ENCODE peak calls at places on chromosomes 1 and 21, in eight cellular contexts. Y is BE2C, D is heart left ventricle, K is pancreas, S is IMR-90, E is hepatocyte, M is body of pancreas, L is mammary epithelial cell. W is an unnamed sample. For H3K36me3, the result is how much of the 10 kb centered on the place peaks cover.

GRCh38 chr1:171126504-171126903 is 35.8 kb downstream of the FMO3 start:
- DNase-seq in Y (no peak), E (no peak), L (no peak), K (no peak), S (no peak), D (peak), M (no peak), W (no peak)

GRCh38 chr1:12552951-12553921 is 64.8 kb downstream of the DHRS3 start:
- DNase-seq in M (no peak), S (no peak), Y (no peak), L (no peak), D (no peak), E (no peak), K (peak), W (peak)

GRCh38 chr1:30901798-30902652 is 6.5 kb downstream of the SDC3 start:
- DNase-seq in M (peak), K (no peak), S (no peak), E (no peak), D (peak), L (no peak), Y (no peak), W (peak)

GRCh38 chr21:37564341-37564923 is 197.9 kb downstream of the DYRK1A start:
- DNase-seq in D (peak), L (peak), S (peak), E (peak), K (peak), Y (peak), M (peak), W (peak)

GRCh38 chr1:101238041-101238515 is 1.3 kb downstream of the S1PR1 start:
- DNase-seq in K (no peak), L (no peak), Y (no peak), E (no peak), D (no peak), M (no peak), S (no peak), W (no peak)

GRCh38 chr1:57089855-57090254 is 124.0 kb upstream of the C8B start:
- DNase-seq in L (no peak), S (no peak), K (no peak), E (no peak), Y (no peak), M (no peak), D (peak), W (no peak)

GRCh38 chr1:115107501-115108260 is 18.4 kb upstream of the TSPAN2 start:
- DNase-seq in E (peak), K (no peak), D (no peak), M (no peak), L (no peak), Y (no peak), S (peak), W (no peak)

GRCh38 chr1:55259906-55260608 is 44.9 kb upstream of the USP24 start:
- DNase-seq in L (no peak), D (no peak), M (no peak), Y (no peak), S (no peak), E (no peak), K (no peak), W (no peak)

GRCh38 chr1:228689255-228689654 is 46.0 kb upstream of the RHOU start:
- DNase-seq in D (no peak), L (no peak), M (no peak), Y (no peak), S (no peak), E (no peak), K (no peak), W (no peak)

GRCh38 chr1:24452922-24453481 is 37.4 kb downstream of the NIPAL3 start:
- DNase-seq in M (no peak), L (no peak), Y (no peak), S (peak), D (no peak), E (no peak), K (no peak), W (no peak)
- H3K36me3 ChIP-seq in M (under half), L (under half), Y (under half), S (under half), D (under half), E (under half), K (under half), W (under half)

GRCh38 chr1:200564319-200564718 is 56.2 kb downstream of the KIF14 start:
- DNase-seq in E (no peak), Y (no peak), M (no peak), D (no peak), L (no peak), S (no peak), K (no peak), W (no peak)

GRCh38 chr1:200558866-200559459 is 61.6 kb downstream of the KIF14 start:
- DNase-seq in L (peak), Y (peak), S (peak), E (peak), K (no peak), M (no peak), D (no peak), W (no peak)

GRCh38 chr1:200556005-200556404 is 64.5 kb downstream of the KIF14 start:
- DNase-seq in Y (no peak), D (no peak), S (peak), E (no peak), K (no peak), L (no peak), M (no peak), W (no peak)

DNA sequence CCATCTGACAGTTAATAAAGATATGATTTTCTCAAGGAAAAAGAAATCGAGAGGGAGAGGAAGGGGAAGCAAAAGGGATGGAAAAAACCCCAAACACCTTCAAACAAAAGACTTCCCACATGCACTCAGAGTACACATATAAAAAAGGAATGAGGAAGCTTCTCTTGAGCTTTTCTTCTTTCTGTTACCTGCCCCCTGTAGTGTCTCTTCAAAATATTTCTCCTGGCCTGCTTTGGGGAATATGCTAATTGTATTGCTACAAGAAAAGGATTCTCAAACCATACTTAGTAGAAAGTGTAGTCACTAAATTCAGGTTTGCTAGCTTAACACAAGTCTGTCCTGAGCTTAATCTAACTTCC is 58.7 kb downstream of the KIF14 start:
- DNase-seq in M (no peak), S (no peak), E (no peak), K (no peak), L (no peak), D (no peak), Y (no peak), W (no peak)
- TF ChIP-seq CTCF in M (no peak), S (no peak), E (no peak), K (no peak), L (no peak), D (no peak), Y (no peak), W (no peak)

GRCh38 chr1:1031659-1032245 is 11.8 kb downstream of the AGRN start:
- DNase-seq in L (no peak), E (no peak), S (no peak), Y (no peak), K (no peak), M (no peak), D (no peak), W (no peak)

GRCh38 chr1:1033731-1034437 is 14.0 kb downstream of the AGRN start:
- DNase-seq in M (no peak), E (no peak), L (no peak), D (no peak), K (no peak), S (no peak), Y (no peak), W (no peak)

GRCh38 chr1:1032428-1032827 is 12.5 kb downstream of the AGRN start:
- DNase-seq in D (no peak), L (no peak), M (peak), S (no peak), Y (peak), E (peak), K (no peak), W (no peak)

GRCh38 chr1:1034438-1034759 is 14.5 kb downstream of the AGRN start:
- DNase-seq in D (no peak), M (no peak), E (no peak), S (no peak), L (no peak), Y (peak), K (no peak), W (no peak)

DNA sequence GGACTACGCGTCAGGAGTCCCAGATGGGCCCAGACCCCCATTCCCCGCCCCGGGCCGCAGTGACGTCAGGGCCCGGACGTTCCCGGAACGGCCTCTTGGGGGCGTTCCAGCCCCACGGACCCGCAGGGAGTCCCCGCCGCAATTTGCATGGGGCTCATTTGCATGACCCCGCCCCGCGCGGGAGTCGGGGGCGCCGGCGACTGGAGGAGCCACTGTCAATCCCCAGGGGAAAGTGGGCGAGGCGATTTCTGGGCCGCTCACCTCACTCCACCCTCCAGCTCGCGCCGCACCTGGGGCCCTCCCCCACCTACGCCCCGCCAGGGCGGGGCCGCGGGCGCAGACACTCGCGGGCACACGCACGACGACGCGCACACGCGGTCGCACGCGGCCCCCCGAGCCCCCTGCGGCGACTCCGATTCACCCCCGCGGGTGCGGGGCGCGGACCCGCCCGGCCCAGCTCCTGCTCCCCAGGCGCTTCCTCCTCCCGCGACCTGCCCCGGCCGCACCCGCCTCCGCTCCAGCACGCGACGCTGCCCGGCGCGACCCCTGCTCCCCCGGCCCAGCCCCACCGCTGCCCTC is 13.2 kb downstream of the AGRN start:
- DNase-seq in K (peak), L (no peak), E (peak), Y (peak), S (peak), D (peak), M (peak), W (peak)
- H3K4me3 ChIP-seq in K (peak), L (no peak), E (peak), Y (peak), S (no peak), D (peak), M (no peak), W (peak)

GRCh38 chr21:32004281-32004680 is 131.5 kb downstream of the HUNK start:
- DNase-seq in M (no peak), S (no peak), Y (no peak), K (no peak), E (no peak), L (no peak), D (no peak), W (no peak)

GRCh38 chr21:31993826-31994791 is 121.3 kb downstream of the HUNK start:
- DNase-seq in D (no peak), K (no peak), L (no peak), E (peak), S (peak), Y (no peak), M (no peak), W (no peak)

GRCh38 chr21:32001390-32001789 is 128.6 kb downstream of the HUNK start:
- DNase-seq in E (no peak), Y (no peak), L (no peak), K (no peak), S (no peak), M (no peak), D (no peak), W (no peak)

GRCh38 chr21:31999810-32000468 is 127.1 kb downstream of the HUNK start:
- DNase-seq in E (no peak), M (no peak), D (no peak), L (no peak), Y (no peak), S (no peak), K (no peak), W (no peak)
- H3K36me3 ChIP-seq in E (under half), M (under half), D (under half), L (under half), Y (under half), S (under half), K (under half), W (under half)

DNA sequence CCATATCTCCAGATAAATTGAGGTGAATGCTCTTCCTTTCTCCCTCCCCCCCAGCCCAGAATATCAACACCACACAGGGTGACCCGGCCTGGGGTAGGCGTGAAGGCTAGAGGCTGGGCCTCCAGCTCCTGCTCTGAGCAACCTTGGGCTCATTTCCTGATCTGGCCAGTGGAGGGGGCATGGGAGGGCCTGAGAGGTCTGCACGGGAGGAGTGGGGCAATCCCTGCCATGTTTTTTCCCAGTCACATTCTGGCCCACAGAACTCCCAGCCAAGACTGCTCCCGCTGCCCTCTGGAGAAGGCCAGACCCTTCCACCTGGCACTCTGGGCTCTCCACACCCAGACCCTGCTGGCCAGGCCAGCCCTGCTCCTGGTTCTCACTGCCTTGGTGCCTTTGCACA is 3.9 kb downstream of the CLDN19 start:
- DNase-seq in K (no peak), Y (peak), L (peak), D (no peak), M (no peak), S (no peak), E (peak), W (no peak)
- TF ChIP-seq CTCF in K (no peak), Y (no peak), L (peak), D (no peak), M (no peak), S (peak), E (no peak), W (no peak)

GRCh38 chr1:92940541-92940940 is 20.7 kb downstream of the DIPK1A start:
- DNase-seq in L (peak), Y (no peak), D (no peak), M (no peak), K (no peak), S (peak), E (no peak), W (no peak)
- H3K4me3 ChIP-seq in L (no peak), Y (no peak), D (no peak), M (no peak), K (no peak), S (no peak), E (no peak), W (no peak)

DNA sequence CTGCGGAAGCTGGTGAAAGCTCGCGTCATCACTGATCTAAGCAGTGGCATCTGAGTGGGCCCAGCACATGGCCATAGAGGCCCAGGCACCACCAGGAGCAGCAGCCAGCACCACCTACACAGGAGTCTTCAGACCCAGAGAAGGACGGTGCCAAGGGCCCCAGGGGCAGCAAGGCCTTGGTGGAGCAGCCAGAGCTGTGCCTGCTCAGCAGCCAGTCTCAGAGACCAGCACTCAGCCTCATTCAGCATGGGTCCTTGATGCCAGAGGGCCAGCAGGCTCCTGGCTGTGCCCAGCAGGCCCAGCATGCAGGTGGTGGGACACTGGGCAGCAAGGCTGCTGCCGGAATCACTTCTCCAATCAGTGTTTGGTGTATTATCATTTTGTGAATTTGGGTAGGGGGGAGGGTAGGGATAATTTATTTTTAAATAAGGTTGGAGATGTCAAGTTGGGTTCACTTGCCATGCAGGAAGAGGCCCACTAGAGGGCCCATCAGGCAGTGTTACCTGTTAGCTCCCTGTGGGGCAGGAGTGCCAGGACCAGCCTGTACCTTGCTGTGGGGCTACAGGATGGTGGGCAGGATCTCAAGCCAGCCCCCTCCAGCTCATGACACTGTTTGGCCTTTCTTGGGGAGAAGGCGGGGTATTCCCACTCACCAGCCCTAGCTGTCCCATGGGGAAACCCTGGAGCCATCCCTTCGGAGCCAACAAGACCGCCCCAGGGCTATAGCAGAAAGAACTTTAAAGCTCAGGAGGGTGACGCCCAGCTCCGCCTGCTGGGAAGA is 3.2 kb upstream of the ARTN start:
- DNase-seq in D (peak), K (no peak), L (no peak), M (peak), Y (peak), S (no peak), E (no peak), W (no peak)
- H3K36me3 ChIP-seq in D (under half), K (under half), L (under half), M (under half), Y (under half), S (under half), E (under half), W (under half)

GRCh38 chr1:8343464-8344001 is 25.6 kb downstream of the SLC45A1 start:
- DNase-seq in Y (no peak), L (peak), S (peak), M (peak), E (peak), K (no peak), D (peak), W (peak)

GRCh38 chr1:8344893-8345507 is 27.1 kb downstream of the SLC45A1 start:
- DNase-seq in E (no peak), K (no peak), L (no peak), M (no peak), D (no peak), Y (no peak), S (no peak), W (no peak)

GRCh38 chr1:8347635-8348034 is 29.7 kb downstream of the SLC45A1 start:
- DNase-seq in K (no peak), S (no peak), M (no peak), Y (peak), L (no peak), E (no peak), D (no peak), W (no peak)

GRCh38 chr1:8348056-8348776 is 30.3 kb downstream of the SLC45A1 start:
- DNase-seq in Y (no peak), S (no peak), D (no peak), M (no peak), L (no peak), K (no peak), E (no peak), W (no peak)

DNA sequence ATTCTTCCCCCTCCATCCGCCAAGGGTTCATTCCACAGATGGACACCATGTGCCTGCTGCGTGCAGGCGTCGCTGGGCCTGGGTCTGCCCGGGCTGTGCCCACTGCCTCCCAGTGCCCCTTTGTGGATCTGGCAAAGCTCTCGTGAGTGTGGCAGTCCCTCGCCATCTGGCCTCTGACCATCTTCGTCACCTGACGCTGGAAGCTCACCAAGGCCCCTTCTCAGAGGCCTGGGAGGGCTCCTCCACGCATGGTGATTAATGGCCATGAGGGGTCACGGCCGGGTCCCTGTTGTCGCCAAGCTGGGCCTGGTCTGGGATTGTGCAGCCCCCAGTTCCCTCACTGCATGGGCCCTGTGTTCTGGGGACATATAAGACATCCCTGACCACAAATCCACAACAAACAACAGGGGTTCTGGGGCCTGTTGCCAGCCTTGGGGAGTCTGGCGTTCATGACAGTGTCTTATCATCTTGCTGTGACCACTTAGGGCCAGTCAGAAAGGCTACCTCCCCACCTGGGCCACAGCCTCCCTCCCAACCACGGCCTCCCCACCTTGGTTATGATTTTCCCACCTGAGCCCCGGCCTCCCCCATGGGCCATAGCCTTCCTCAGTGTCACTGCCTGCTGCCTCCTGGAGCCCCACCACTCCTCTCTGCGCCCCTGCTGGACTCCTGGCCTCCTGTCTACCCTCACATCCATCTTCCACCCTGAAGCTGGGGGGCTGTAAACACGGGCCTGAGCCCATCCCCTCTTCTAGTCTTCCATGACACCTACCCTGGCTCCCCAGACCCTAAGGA is 27.9 kb downstream of the SLC45A1 start:
- DNase-seq in L (no peak), Y (no peak), S (no peak), E (no peak), D (no peak), M (no peak), K (no peak), W (peak)
- TF ChIP-seq CTCF in L (no peak), Y (no peak), S (no peak), E (no peak), D (no peak), M (no peak), K (no peak), W (no peak)

DNA sequence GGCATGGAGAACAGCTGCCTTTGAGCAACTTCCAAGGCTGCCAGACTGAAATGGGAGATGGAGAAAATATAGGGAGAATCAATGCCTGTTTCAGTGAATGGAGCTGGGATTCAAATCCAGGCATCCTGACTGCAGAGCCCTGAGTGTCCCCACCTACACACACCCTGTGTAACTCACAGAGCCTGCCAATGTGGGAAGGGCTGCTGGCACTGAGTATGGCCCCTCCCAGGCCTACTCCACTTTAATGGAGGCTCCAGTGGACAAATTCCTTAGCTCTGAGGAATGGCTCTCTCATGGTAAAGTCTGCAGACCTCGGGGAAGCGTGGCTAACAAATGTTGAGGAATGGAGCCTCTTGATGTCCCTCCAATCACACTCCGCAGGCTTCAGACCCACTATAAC is 145.6 kb upstream of the TNR start:
- DNase-seq in L (no peak), K (no peak), Y (no peak), S (peak), M (no peak), D (no peak), E (no peak), W (no peak)
- H3K4me3 ChIP-seq in L (no peak), K (no peak), Y (no peak), S (no peak), M (no peak), D (no peak), E (no peak), W (no peak)

DNA sequence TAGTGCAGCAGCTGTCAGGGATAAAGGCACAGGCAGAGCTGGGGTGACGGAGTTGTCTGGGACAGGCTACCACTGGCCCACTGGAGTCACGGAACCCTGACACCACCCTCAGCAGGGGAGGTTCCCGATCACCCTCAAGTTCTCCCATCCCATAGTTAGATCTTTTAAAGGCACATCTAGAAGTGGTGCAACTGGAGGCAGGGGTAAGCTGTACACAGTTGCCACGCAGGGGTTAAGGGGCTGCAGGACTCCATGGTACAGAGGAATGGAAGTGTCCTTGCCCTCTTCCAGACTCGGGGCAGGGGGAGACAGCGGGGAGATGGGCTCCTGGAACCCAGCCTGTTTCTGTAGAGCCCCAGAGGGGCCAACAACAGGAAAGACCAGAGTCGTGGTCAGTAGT is 13.3 kb downstream of the CC2D1B start:
- DNase-seq in L (no peak), D (no peak), M (no peak), E (no peak), Y (no peak), S (no peak), K (no peak), W (no peak)
- H3K36me3 ChIP-seq in L (under half), D (under half), M (under half), E (under half), Y (under half), S (half or more), K (under half), W (under half)